ENCODE peak calls at places on chromosomes 6 and 20, in five cellular contexts. One of them, this sample, is unnamed.
A peak's percentile ranks its signal among the peaks of the same experiment; 100 is the strongest.

GRCh38 chr6:6193221-6193745 is 127.2 kb downstream of the F13A1 start:
- DNase-seq in HAP-1: no peak
- DNase-seq in cardiac muscle cell: no peak
- DNase-seq in left lung: no peak
- DNase-seq in mammary epithelial cell: no peak
- DNase-seq in this sample: no peak

GRCh38 chr20:10006461-10006860 is 28.3 kb upstream of the ANKEF1 start:
- DNase-seq in HAP-1: no peak
- DNase-seq in cardiac muscle cell: no peak
- DNase-seq in left lung: no peak
- DNase-seq in mammary epithelial cell: no peak
- DNase-seq in this sample: no peak

GRCh38 chr20:58021481-58021880 is 207.0 kb downstream of the ANKRD60 start:
- DNase-seq in HAP-1: peak; percentile 40
- DNase-seq in cardiac muscle cell: peak; percentile 7
- DNase-seq in left lung: no peak
- DNase-seq in mammary epithelial cell: no peak
- DNase-seq in this sample: no peak

GRCh38 chr6:155256122-155256795 is 7.6 kb upstream of the CLDN20 start:
- DNase-seq in HAP-1: no peak
- DNase-seq in cardiac muscle cell: no peak
- DNase-seq in left lung: no peak
- DNase-seq in mammary epithelial cell: no peak
- DNase-seq in this sample: peak; percentile 28

GRCh38 chr6:6803180-6803978 is 214.9 kb downstream of the LY86 start:
- DNase-seq in HAP-1: no peak
- DNase-seq in cardiac muscle cell: no peak
- DNase-seq in left lung: no peak
- DNase-seq in mammary epithelial cell: peak; percentile 100
- DNase-seq in this sample: no peak

GRCh38 chr6:43504756-43505593 is 5.2 kb downstream of the LRRC73 start:
- DNase-seq in HAP-1: no peak
- DNase-seq in cardiac muscle cell: no peak
- DNase-seq in left lung: no peak
- DNase-seq in mammary epithelial cell: no peak
- DNase-seq in this sample: no peak

GRCh38 chr20:25573288-25574251 is 11.8 kb downstream of the NINL start:
- DNase-seq in HAP-1: no peak
- DNase-seq in cardiac muscle cell: no peak
- DNase-seq in left lung: no peak
- DNase-seq in mammary epithelial cell: no peak
- DNase-seq in this sample: peak; percentile 32

GRCh38 chr6:134468633-134469032 is 150.7 kb upstream of the SGK1 start:
- DNase-seq in HAP-1: no peak
- DNase-seq in cardiac muscle cell: no peak
- DNase-seq in left lung: no peak
- DNase-seq in mammary epithelial cell: no peak
- DNase-seq in this sample: no peak

GRCh38 chr6:42692151-42692911 is 30.1 kb downstream of the PRPH2 start:
- DNase-seq in HAP-1: no peak
- DNase-seq in cardiac muscle cell: peak; percentile 56
- DNase-seq in left lung: no peak
- DNase-seq in mammary epithelial cell: peak; percentile 80
- DNase-seq in this sample: no peak

GRCh38 chr6:148147431-148147830 is 195.2 kb upstream of the SASH1 start:
- DNase-seq in HAP-1: no peak
- DNase-seq in cardiac muscle cell: no peak
- DNase-seq in left lung: no peak
- DNase-seq in mammary epithelial cell: no peak
- DNase-seq in this sample: no peak

GRCh38 chr6:93177451-93177850 is 241.9 kb downstream of the EPHA7 start:
- DNase-seq in HAP-1: no peak
- DNase-seq in cardiac muscle cell: no peak
- DNase-seq in left lung: no peak
- DNase-seq in mammary epithelial cell: no peak
- DNase-seq in this sample: no peak

GRCh38 chr6:109760208-109760607 is 69.1 kb downstream of the FIG4 start:
- DNase-seq in HAP-1: no peak
- DNase-seq in cardiac muscle cell: no peak
- DNase-seq in left lung: no peak
- DNase-seq in mammary epithelial cell: peak; percentile 53
- DNase-seq in this sample: no peak

GRCh38 chr6:77457720-77458349 is 5.5 kb downstream of the HTR1B start:
- DNase-seq in HAP-1: peak; percentile 81
- DNase-seq in cardiac muscle cell: peak; percentile 97
- DNase-seq in left lung: no peak
- DNase-seq in mammary epithelial cell: peak; percentile 75
- DNase-seq in this sample: peak; percentile 84

GRCh38 chr20:4026093-4026601 is 10.8 kb upstream of the RNF24 start:
- DNase-seq in HAP-1: no peak
- DNase-seq in cardiac muscle cell: peak; percentile 93
- DNase-seq in left lung: no peak
- DNase-seq in mammary epithelial cell: peak; percentile 69
- DNase-seq in this sample: no peak

GRCh38 chr6:125986956-125987617 is 747 bp downstream of the TRMT11 start:
- DNase-seq in HAP-1: no peak
- DNase-seq in cardiac muscle cell: peak; percentile 25
- DNase-seq in left lung: no peak
- DNase-seq in mammary epithelial cell: no peak
- DNase-seq in this sample: no peak

GRCh38 chr6:12132351-12133222 is 120.5 kb downstream of the HIVEP1 start:
- DNase-seq in HAP-1: no peak
- DNase-seq in cardiac muscle cell: no peak
- DNase-seq in left lung: no peak
- DNase-seq in mammary epithelial cell: peak; percentile 24
- DNase-seq in this sample: no peak

GRCh38 chr6:27863962-27864905 is 48.0 kb downstream of the OR2B2 start:
- DNase-seq in HAP-1: no peak
- DNase-seq in cardiac muscle cell: peak; percentile 36
- DNase-seq in left lung: peak; percentile 76
- DNase-seq in mammary epithelial cell: no peak
- DNase-seq in this sample: no peak

GRCh38 chr6:119313937-119314893 is 35.3 kb downstream of the MAN1A1 start:
- DNase-seq in HAP-1: no peak
- DNase-seq in cardiac muscle cell: no peak
- DNase-seq in left lung: no peak
- DNase-seq in mammary epithelial cell: no peak
- DNase-seq in this sample: no peak

GRCh38 chr6:9208956-9209355 is 773.6 kb upstream of the SLC35B3 start:
- DNase-seq in HAP-1: no peak
- DNase-seq in cardiac muscle cell: no peak
- DNase-seq in left lung: no peak
- DNase-seq in mammary epithelial cell: no peak
- DNase-seq in this sample: no peak

GRCh38 chr6:75244063-75244575 is 518 bp upstream of the COX7A2 start:
- DNase-seq in HAP-1: no peak
- DNase-seq in cardiac muscle cell: no peak
- DNase-seq in left lung: no peak
- DNase-seq in mammary epithelial cell: no peak
- DNase-seq in this sample: no peak

GRCh38 chr20:32455901-32456701 is 98.0 kb downstream of the ASXL1 start:
- DNase-seq in HAP-1: no peak
- DNase-seq in cardiac muscle cell: no peak
- DNase-seq in left lung: peak; percentile 75
- DNase-seq in mammary epithelial cell: no peak
- DNase-seq in this sample: no peak

GRCh38 chr6:121426686-121427085 is 8.8 kb upstream of the GJA1 start:
- DNase-seq in HAP-1: no peak
- DNase-seq in cardiac muscle cell: no peak
- DNase-seq in left lung: no peak
- DNase-seq in mammary epithelial cell: no peak
- DNase-seq in this sample: no peak

GRCh38 chr6:37362101-37362823 is 8.5 kb downstream of the RNF8 start:
- DNase-seq in HAP-1: no peak
- DNase-seq in cardiac muscle cell: no peak
- DNase-seq in left lung: no peak
- DNase-seq in mammary epithelial cell: no peak
- DNase-seq in this sample: no peak

GRCh38 chr20:54929191-54929590 is 453.8 kb downstream of the DOK5 start:
- DNase-seq in HAP-1: no peak
- DNase-seq in cardiac muscle cell: no peak
- DNase-seq in left lung: no peak
- DNase-seq in mammary epithelial cell: no peak
- DNase-seq in this sample: no peak

GRCh38 chr6:163554663-163555062 is 140.1 kb downstream of the QKI start:
- DNase-seq in HAP-1: peak; percentile 79
- DNase-seq in cardiac muscle cell: peak; percentile 60
- DNase-seq in left lung: peak; percentile 71
- DNase-seq in mammary epithelial cell: peak; percentile 21
- DNase-seq in this sample: no peak

GRCh38 chr6:129710722-129711631 is 1.0 kb upstream of the ARHGAP18 start:
- DNase-seq in HAP-1: peak; percentile 46
- DNase-seq in cardiac muscle cell: no peak
- DNase-seq in left lung: no peak
- DNase-seq in mammary epithelial cell: no peak
- DNase-seq in this sample: no peak
- H3K4me3 ChIP-seq in HAP-1: peak overlapping the region; percentile 48
- H3K4me3 ChIP-seq in cardiac muscle cell: peak overlapping the region; percentile 33
- H3K4me3 ChIP-seq in left lung: no peak overlapping the region
- H3K4me3 ChIP-seq in mammary epithelial cell: peak overlapping the region; percentile 61
- H3K4me3 ChIP-seq in this sample: peak overlapping the region; percentile 89

GRCh38 chr6:26556263-26557070 is 18.3 kb downstream of the HMGN4 start:
- DNase-seq in HAP-1: peak; percentile 85
- DNase-seq in cardiac muscle cell: peak; percentile 91
- DNase-seq in left lung: no peak
- DNase-seq in mammary epithelial cell: peak; percentile 90
- DNase-seq in this sample: peak; percentile 82
- H3K4me3 ChIP-seq in HAP-1: peak overlapping the region; percentile 40
- H3K4me3 ChIP-seq in cardiac muscle cell: no peak overlapping the region
- H3K4me3 ChIP-seq in left lung: no peak overlapping the region
- H3K4me3 ChIP-seq in mammary epithelial cell: no peak overlapping the region
- H3K4me3 ChIP-seq in this sample: no peak overlapping the region

GRCh38 chr20:62031462-62032092 is 34.1 kb downstream of the TAF4 start:
- DNase-seq in HAP-1: no peak
- DNase-seq in cardiac muscle cell: no peak
- DNase-seq in left lung: peak; percentile 58
- DNase-seq in mammary epithelial cell: no peak
- DNase-seq in this sample: no peak
- H3K4me3 ChIP-seq in HAP-1: no peak overlapping the region
- H3K4me3 ChIP-seq in cardiac muscle cell: no peak overlapping the region
- H3K4me3 ChIP-seq in left lung: no peak overlapping the region
- H3K4me3 ChIP-seq in mammary epithelial cell: no peak overlapping the region
- H3K4me3 ChIP-seq in this sample: no peak overlapping the region

GRCh38 chr20:46311719-46312074 is 3.4 kb upstream of the CDH22 start:
- DNase-seq in HAP-1: no peak
- DNase-seq in cardiac muscle cell: no peak
- DNase-seq in left lung: no peak
- DNase-seq in mammary epithelial cell: no peak
- DNase-seq in this sample: no peak
- H3K4me3 ChIP-seq in HAP-1: peak overlapping the region; percentile 15
- H3K4me3 ChIP-seq in cardiac muscle cell: no peak overlapping the region
- H3K4me3 ChIP-seq in left lung: no peak overlapping the region
- H3K4me3 ChIP-seq in mammary epithelial cell: no peak overlapping the region
- H3K4me3 ChIP-seq in this sample: no peak overlapping the region

GRCh38 chr6:79755967-79756366 is 124.8 kb downstream of the SH3BGRL2 start:
- DNase-seq in HAP-1: no peak
- DNase-seq in cardiac muscle cell: no peak
- DNase-seq in left lung: no peak
- DNase-seq in mammary epithelial cell: no peak
- DNase-seq in this sample: no peak

GRCh38 chr6:79756496-79756895 is 125.4 kb downstream of the SH3BGRL2 start:
- DNase-seq in HAP-1: no peak
- DNase-seq in cardiac muscle cell: no peak
- DNase-seq in left lung: no peak
- DNase-seq in mammary epithelial cell: no peak
- DNase-seq in this sample: no peak

GRCh38 chr6:79750806-79751205 is 119.7 kb downstream of the SH3BGRL2 start:
- DNase-seq in HAP-1: no peak
- DNase-seq in cardiac muscle cell: no peak
- DNase-seq in left lung: no peak
- DNase-seq in mammary epithelial cell: no peak
- DNase-seq in this sample: no peak
- H3K4me3 ChIP-seq in HAP-1: no peak overlapping the region
- H3K4me3 ChIP-seq in cardiac muscle cell: no peak overlapping the region
- H3K4me3 ChIP-seq in left lung: no peak overlapping the region
- H3K4me3 ChIP-seq in mammary epithelial cell: no peak overlapping the region
- H3K4me3 ChIP-seq in this sample: no peak overlapping the region

GRCh38 chr6:31877651-31878161 is 1.1 kb downstream of the SLC44A4 start:
- DNase-seq in HAP-1: no peak
- DNase-seq in cardiac muscle cell: no peak
- DNase-seq in left lung: peak; percentile 15
- DNase-seq in mammary epithelial cell: no peak
- DNase-seq in this sample: no peak
- H3K4me3 ChIP-seq in HAP-1: no peak overlapping the region
- H3K4me3 ChIP-seq in cardiac muscle cell: no peak overlapping the region
- H3K4me3 ChIP-seq in left lung: peak overlapping the region; percentile 19
- H3K4me3 ChIP-seq in mammary epithelial cell: no peak overlapping the region
- H3K4me3 ChIP-seq in this sample: no peak overlapping the region

GRCh38 chr6:166192136-166192535 is 24.5 kb upstream of the TBXT start:
- DNase-seq in HAP-1: no peak
- DNase-seq in cardiac muscle cell: no peak
- DNase-seq in left lung: no peak
- DNase-seq in mammary epithelial cell: no peak
- DNase-seq in this sample: no peak
- H3K4me3 ChIP-seq in HAP-1: no peak overlapping the region
- H3K4me3 ChIP-seq in cardiac muscle cell: no peak overlapping the region
- H3K4me3 ChIP-seq in left lung: no peak overlapping the region
- H3K4me3 ChIP-seq in mammary epithelial cell: no peak overlapping the region
- H3K4me3 ChIP-seq in this sample: no peak overlapping the region

This sample was measured in AG09309.